ENCODE peak calls at places on chromosomes 3 and 15, in nine cellular contexts. E is AG04450, L is brain microvascular endothelial cell, R is BE2C, N is A549, V is AG09309, H is HL-60, X is cardiac muscle cell, P is cardiac fibroblast. Q is an unnamed sample.

GRCh38 chr15:63892794-63893441 is 59.2 kb upstream of the HERC1 start:
- DNase-seq in E (no peak), L (no peak), R (no peak), N (no peak), V (no peak), H (peak), X (no peak), P (no peak), Q (no peak)

GRCh38 chr3:14266361-14266760 is 87.7 kb downstream of the LSM3 start:
- DNase-seq in E (peak), L (peak), R (no peak), N (no peak), V (peak), H (no peak), X (peak), P (peak), Q (peak)

GRCh38 chr3:57803647-57804081 is 47.6 kb downstream of the SLMAP start:
- DNase-seq in E (peak), L (peak), R (no peak), N (peak), V (peak), H (no peak), X (peak), P (peak), Q (peak)

GRCh38 chr15:75368689-75369239 is 357 bp upstream of the MAN2C1 start:
- DNase-seq in E (no peak), L (no peak), R (no peak), N (no peak), V (no peak), H (no peak), X (no peak), P (no peak), Q (no peak)

GRCh38 chr3:113287111-113287817 is 75.9 kb downstream of the BOC start:
- DNase-seq in E (peak), L (peak), R (no peak), N (peak), V (peak), H (no peak), X (peak), P (peak), Q (peak)

GRCh38 chr15:38853608-38854007 is 289.0 kb upstream of the RASGRP1 start:
- DNase-seq in E (no peak), L (peak), R (peak), N (peak), V (no peak), H (no peak), X (peak), P (peak), Q (no peak)

GRCh38 chr15:27797765-27798164 is 301.4 kb downstream of the OCA2 start:
- DNase-seq in E (no peak), L (no peak), R (no peak), N (no peak), V (no peak), H (no peak), X (no peak), P (no peak), Q (no peak)

GRCh38 chr3:13879946-13880810 is at the start of gene WNT7A:
- DNase-seq in E (no peak), L (no peak), R (peak), N (peak), V (no peak), H (no peak), X (peak), P (no peak), Q (no peak)

GRCh38 chr3:153372326-153372725 is 210.3 kb downstream of the RAP2B start:
- DNase-seq in E (peak), L (peak), R (no peak), N (no peak), V (peak), H (no peak), X (peak), P (peak), Q (no peak)

DNA sequence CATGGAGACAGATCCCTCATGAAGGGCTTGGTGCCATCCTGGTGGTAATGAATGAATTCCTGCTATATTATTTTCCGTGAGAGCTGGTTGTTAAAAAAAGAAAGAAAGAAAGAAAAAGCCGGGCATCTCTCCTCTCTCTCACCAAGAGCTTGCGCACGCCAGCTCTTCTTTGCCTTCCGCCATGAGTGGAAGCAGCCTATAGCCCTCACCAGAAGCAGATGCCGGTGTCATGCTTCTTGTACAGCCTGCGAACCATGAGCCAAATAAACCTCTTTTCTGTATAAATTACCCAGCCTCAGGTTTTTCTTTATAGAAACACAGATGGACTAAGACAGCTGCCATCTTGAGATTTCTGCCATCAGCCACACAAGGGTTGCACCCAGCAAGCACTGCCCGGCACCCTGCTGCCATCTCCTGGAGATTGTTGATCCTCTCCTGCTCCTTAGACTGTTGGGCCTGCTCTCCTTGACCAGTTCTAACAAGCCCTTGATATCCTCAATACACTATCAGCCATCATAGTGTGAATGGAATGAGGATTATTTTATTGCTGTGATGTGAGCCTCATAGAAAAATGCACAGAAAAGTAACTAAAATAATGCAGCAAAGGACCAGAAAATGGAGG is 3.5 kb upstream of the AHSG start:
- DNase-seq in E (no peak), L (peak), R (peak), N (peak), V (no peak), H (peak), X (peak), P (peak), Q (no peak)
- TF ChIP-seq CTCF in E (peak), L (peak), R (peak), N (no peak), V (peak), H (peak), X (peak), P (peak), Q (peak)

GRCh38 chr3:183518446-183519185 is 36.9 kb downstream of the KLHL6 start:
- DNase-seq in E (no peak), L (no peak), R (no peak), N (no peak), V (no peak), H (no peak), X (no peak), P (no peak), Q (no peak)

GRCh38 chr3:183517656-183518055 is 37.9 kb downstream of the KLHL6 start:
- DNase-seq in E (no peak), L (no peak), R (no peak), N (no peak), V (no peak), H (no peak), X (no peak), P (no peak), Q (no peak)

GRCh38 chr3:183514048-183514447 is 41.5 kb downstream of the KLHL6 start:
- DNase-seq in E (no peak), L (no peak), R (no peak), N (no peak), V (no peak), H (no peak), X (no peak), P (no peak), Q (no peak)

GRCh38 chr3:183513046-183513706 is 42.3 kb downstream of the KLHL6 start:
- DNase-seq in E (no peak), L (no peak), R (no peak), N (no peak), V (no peak), H (peak), X (peak), P (no peak), Q (no peak)

GRCh38 chr3:183515968-183516851 is 39.3 kb downstream of the KLHL6 start:
- DNase-seq in E (no peak), L (no peak), R (no peak), N (no peak), V (no peak), H (no peak), X (no peak), P (no peak), Q (no peak)
- H3K4me3 ChIP-seq in E (no peak), L (no peak), R (no peak), N (no peak), V (no peak), H (no peak), X (no peak), P (no peak), Q (no peak)

GRCh38 chr3:190336516-190337189 is 14.4 kb upstream of the CLDN1 start:
- DNase-seq in E (no peak), L (no peak), R (no peak), N (no peak), V (no peak), H (no peak), X (peak), P (peak), Q (no peak)

GRCh38 chr3:190333961-190334360 is 11.7 kb upstream of the CLDN1 start:
- DNase-seq in E (no peak), L (no peak), R (no peak), N (no peak), V (no peak), H (no peak), X (no peak), P (no peak), Q (no peak)

GRCh38 chr3:190338717-190339116 is 16.5 kb upstream of the CLDN1 start:
- DNase-seq in E (no peak), L (no peak), R (no peak), N (peak), V (no peak), H (no peak), X (no peak), P (no peak), Q (no peak)

GRCh38 chr3:190340071-190340470 is 17.8 kb upstream of the CLDN1 start:
- DNase-seq in E (no peak), L (no peak), R (no peak), N (no peak), V (no peak), H (no peak), X (no peak), P (no peak), Q (no peak)

GRCh38 chr3:190339130-190339529 is 16.9 kb upstream of the CLDN1 start:
- DNase-seq in E (no peak), L (no peak), R (no peak), N (no peak), V (no peak), H (no peak), X (peak), P (no peak), Q (no peak)
- TF ChIP-seq CTCF in E (peak), L (peak), R (no peak), N (peak), V (peak), H (no peak), X (no peak), P (peak), Q (peak)

DNA sequence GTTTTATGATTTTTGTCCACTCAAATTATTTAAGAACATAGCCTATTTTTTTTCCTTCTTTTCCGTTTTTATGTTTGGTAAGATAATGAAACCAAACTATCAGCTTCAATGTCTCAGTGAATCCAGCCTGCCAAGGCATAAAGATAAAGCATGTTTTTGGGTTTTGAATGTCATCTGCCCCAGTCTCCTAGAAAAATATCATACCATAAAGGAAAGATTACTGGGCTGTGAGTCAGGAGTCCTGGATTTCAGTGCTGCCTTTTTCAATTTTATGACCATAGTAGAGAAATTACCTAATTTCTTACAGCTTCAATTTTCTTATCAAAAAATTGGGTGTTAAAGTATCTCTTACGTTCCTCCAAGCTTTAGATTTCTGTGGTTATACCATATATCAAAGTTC is 87.5 kb downstream of the GAP43 start:
- DNase-seq in E (no peak), L (peak), R (no peak), N (no peak), V (no peak), H (no peak), X (peak), P (peak), Q (no peak)
- H3K4me3 ChIP-seq in E (no peak), L (no peak), R (peak), N (no peak), V (no peak), H (no peak), X (no peak), P (no peak), Q (no peak)

GRCh38 chr3:147361671-147362420 is 44.5 kb downstream of the ZIC4 start:
- DNase-seq in E (no peak), L (peak), R (peak), N (peak), V (no peak), H (peak), X (peak), P (peak), Q (peak)
- TF ChIP-seq CTCF in E (peak), L (peak), R (peak), N (peak), V (peak), H (peak), X (peak), P (peak), Q (peak)

DNA sequence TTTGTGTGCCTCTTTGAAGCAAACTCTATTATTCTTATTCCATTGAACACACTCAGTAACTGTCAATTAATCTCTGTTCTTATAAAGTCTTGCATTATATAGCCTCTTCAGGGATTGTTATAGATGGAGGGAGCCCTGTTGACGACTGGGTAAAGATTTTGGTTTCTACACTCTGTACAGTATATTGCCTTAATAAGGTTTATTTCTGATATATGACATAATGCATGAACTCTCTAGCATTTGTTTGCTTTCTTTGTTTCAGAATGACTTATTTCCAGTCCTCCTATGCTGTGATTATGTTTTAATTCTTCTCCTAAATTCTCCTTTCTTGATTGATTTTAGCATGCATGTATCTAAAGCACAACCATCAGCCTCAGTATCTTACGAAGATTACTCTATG is 494.9 kb downstream of the DIPK2A start:
- DNase-seq in E (no peak), L (no peak), R (no peak), N (no peak), V (no peak), H (no peak), X (no peak), P (no peak), Q (no peak)
- H3K4me3 ChIP-seq in E (no peak), L (no peak), R (no peak), N (no peak), V (no peak), H (no peak), X (no peak), P (no peak), Q (no peak)